ENCODE peak calls at places on chromosomes 3 and 15, in six cellular contexts. One of them, this sample, is unnamed.

GRCh38 chr3:128555098-128555825 is 62.3 kb upstream of the GATA2 start:
- DNase-seq in WTC11: peak
- DNase-seq in HCT116: no peak
- DNase-seq in H1: no peak
- DNase-seq in K562: no peak
- DNase-seq in HepG2: no peak
- DNase-seq in this sample: no peak

GRCh38 chr3:132659370-132660055 is at the start of gene ACAD11:
- DNase-seq in WTC11: peak
- DNase-seq in HCT116: peak
- DNase-seq in H1: no peak
- DNase-seq in K562: peak
- DNase-seq in HepG2: peak
- DNase-seq in this sample: peak

GRCh38 chr15:81256916-81257315 is 60.2 kb downstream of the IL16 start:
- DNase-seq in WTC11: no peak
- DNase-seq in HCT116: peak
- DNase-seq in H1: no peak
- DNase-seq in K562: no peak
- DNase-seq in HepG2: no peak
- DNase-seq in this sample: no peak

GRCh38 chr15:94205366-94205765 is 26.0 kb upstream of the MCTP2 start:
- DNase-seq in WTC11: no peak
- DNase-seq in HCT116: no peak
- DNase-seq in H1: no peak
- DNase-seq in K562: no peak
- DNase-seq in HepG2: no peak
- DNase-seq in this sample: no peak

GRCh38 chr3:102353804-102354203 is 81.0 kb upstream of the ZPLD1 start:
- DNase-seq in WTC11: no peak
- DNase-seq in HCT116: no peak
- DNase-seq in H1: no peak
- DNase-seq in K562: no peak
- DNase-seq in HepG2: no peak
- DNase-seq in this sample: no peak

GRCh38 chr3:152436707-152437615 is 168.2 kb downstream of the MBNL1 start:
- DNase-seq in WTC11: no peak
- DNase-seq in HCT116: no peak
- DNase-seq in H1: no peak
- DNase-seq in K562: no peak
- DNase-seq in HepG2: no peak
- DNase-seq in this sample: no peak

GRCh38 chr15:51024735-51025453 is 69.8 kb downstream of the TNFAIP8L3 start:
- DNase-seq in WTC11: no peak
- DNase-seq in HCT116: no peak
- DNase-seq in H1: no peak
- DNase-seq in K562: no peak
- DNase-seq in HepG2: no peak
- DNase-seq in this sample: no peak

GRCh38 chr3:143480306-143480852 is 360.8 kb downstream of the CHST2 start:
- DNase-seq in WTC11: no peak
- DNase-seq in HCT116: no peak
- DNase-seq in H1: no peak
- DNase-seq in K562: no peak
- DNase-seq in HepG2: no peak
- DNase-seq in this sample: no peak

GRCh38 chr3:69197922-69198540 is 75.6 kb upstream of the LMOD3 start:
- DNase-seq in WTC11: no peak
- DNase-seq in HCT116: no peak
- DNase-seq in H1: no peak
- DNase-seq in K562: no peak
- DNase-seq in HepG2: no peak
- DNase-seq in this sample: no peak

GRCh38 chr15:31360843-31361763 is 34.5 kb downstream of the KLF13 start:
- DNase-seq in WTC11: no peak
- DNase-seq in HCT116: no peak
- DNase-seq in H1: no peak
- DNase-seq in K562: no peak
- DNase-seq in HepG2: no peak
- DNase-seq in this sample: no peak

GRCh38 chr3:146469206-146470017 is at the start of gene PLSCR2:
- DNase-seq in WTC11: peak
- DNase-seq in HCT116: no peak
- DNase-seq in H1: no peak
- DNase-seq in K562: peak
- DNase-seq in HepG2: no peak
- DNase-seq in this sample: no peak

GRCh38 chr15:60002528-60003218 is 1.4 kb upstream of the FOXB1 start:
- DNase-seq in WTC11: no peak
- DNase-seq in HCT116: no peak
- DNase-seq in H1: no peak
- DNase-seq in K562: no peak
- DNase-seq in HepG2: no peak
- DNase-seq in this sample: no peak

DNA sequence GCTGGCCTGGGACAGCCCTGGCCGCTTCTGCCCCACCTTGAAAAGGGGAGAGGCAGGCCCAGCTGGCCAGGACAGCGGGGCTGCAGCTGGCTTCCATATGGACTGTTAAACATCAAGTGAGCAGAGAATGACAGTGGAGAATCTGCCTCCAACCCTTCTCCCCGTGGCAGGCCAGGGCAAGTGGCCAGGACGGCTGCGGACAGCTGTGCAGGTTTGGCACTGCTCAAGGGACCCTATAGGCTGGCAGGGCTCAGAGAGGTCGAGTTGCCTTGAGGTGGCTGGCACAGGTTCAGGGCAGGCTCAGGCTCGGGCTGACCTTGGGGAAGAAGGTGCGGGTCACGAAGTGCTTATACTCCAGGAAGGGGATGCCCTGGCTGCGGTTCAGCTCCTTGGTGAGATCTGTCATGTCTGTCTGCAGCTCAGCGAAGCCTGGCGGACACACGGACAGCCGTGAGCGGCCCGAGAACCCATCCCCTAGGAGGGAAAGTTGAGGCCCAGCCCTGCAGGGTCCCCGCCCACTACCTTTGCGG is 24.3 kb downstream of the H1-8 start:
- DNase-seq in WTC11: no peak
- DNase-seq in HCT116: no peak
- DNase-seq in H1: no peak
- DNase-seq in K562: no peak
- DNase-seq in HepG2: no peak
- DNase-seq in this sample: no peak
- TF ChIP-seq SP1 in WTC11: no peak
- TF ChIP-seq SP1 in HCT116: no peak
- TF ChIP-seq SP1 in H1: no peak
- TF ChIP-seq SP1 in K562: no peak
- TF ChIP-seq SP1 in HepG2: no peak
- TF ChIP-seq SP1 in this sample: no peak

DNA sequence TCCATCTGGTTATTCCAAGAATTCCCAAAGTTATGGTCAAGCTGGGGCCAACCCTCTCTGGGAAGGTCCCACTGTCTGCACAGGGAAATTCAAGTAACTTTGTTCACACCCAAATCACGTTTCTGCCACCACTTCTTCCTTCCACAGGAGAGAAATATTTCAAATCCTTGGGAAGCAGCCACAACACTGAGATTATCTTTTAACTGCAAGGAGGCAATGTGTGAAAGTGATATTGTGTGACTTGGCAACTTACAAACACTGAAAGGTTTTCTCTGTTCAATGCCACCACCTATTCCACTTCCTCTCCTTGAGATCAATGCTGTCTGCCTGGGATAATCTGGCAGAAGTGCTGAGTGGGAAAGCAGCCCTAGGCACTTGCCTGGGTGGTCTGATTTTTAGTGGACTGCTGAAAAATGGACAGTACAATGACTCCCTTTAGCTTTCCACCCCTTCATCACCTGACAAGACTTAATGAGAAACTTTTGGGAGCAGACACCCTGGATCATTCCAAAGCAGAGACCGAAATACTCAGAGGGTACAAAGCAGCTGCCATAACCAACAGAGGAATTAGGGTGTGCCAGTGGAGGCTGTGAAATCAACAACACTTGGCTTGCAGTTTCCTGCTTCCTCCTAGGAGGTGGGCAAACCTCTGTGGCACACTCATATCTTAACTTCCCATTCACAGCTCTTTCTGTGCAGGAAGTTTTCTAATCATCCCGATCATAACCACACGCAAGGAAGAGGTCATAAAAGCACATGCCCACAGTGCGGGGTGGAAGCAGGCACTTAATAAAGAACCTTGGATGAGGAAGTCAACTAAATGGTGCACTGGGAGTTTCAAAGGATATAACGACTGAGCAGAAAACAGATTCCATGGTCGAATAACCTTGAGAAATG is 5.4 kb downstream of the SCAMP2 start:
- DNase-seq in WTC11: no peak
- DNase-seq in HCT116: no peak
- DNase-seq in H1: no peak
- DNase-seq in K562: no peak
- DNase-seq in HepG2: no peak
- DNase-seq in this sample: no peak
- TF ChIP-seq SP1 in WTC11: no peak
- TF ChIP-seq SP1 in HCT116: no peak
- TF ChIP-seq SP1 in H1: no peak
- TF ChIP-seq SP1 in K562: no peak
- TF ChIP-seq SP1 in HepG2: no peak
- TF ChIP-seq SP1 in this sample: no peak

DNA sequence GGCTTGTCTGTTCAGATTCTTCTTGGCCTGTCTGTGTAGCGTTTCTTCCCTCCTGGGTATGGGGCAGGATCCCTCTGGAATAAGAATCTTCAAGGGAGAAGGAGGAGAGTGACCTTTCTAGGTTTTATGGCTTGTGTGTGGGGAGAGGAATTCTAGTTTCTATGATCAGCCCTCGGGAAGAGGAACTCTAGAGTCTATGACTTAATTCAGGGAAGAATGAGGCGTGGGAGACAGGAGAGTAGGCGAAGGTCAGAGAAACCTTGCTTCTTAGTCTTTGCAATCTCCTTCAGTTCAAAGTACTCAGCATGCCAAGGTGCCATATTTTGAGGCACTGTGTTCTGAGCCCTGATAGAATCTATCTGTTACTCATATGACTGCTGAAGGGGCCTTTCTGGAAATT is 99.2 kb upstream of the C3orf80 start:
- DNase-seq in WTC11: no peak
- DNase-seq in HCT116: no peak
- DNase-seq in H1: no peak
- DNase-seq in K562: no peak
- DNase-seq in HepG2: no peak
- DNase-seq in this sample: no peak
- TF ChIP-seq SP1 in WTC11: no peak
- TF ChIP-seq SP1 in HCT116: no peak
- TF ChIP-seq SP1 in H1: no peak
- TF ChIP-seq SP1 in K562: no peak
- TF ChIP-seq SP1 in HepG2: no peak
- TF ChIP-seq SP1 in this sample: no peak

DNA sequence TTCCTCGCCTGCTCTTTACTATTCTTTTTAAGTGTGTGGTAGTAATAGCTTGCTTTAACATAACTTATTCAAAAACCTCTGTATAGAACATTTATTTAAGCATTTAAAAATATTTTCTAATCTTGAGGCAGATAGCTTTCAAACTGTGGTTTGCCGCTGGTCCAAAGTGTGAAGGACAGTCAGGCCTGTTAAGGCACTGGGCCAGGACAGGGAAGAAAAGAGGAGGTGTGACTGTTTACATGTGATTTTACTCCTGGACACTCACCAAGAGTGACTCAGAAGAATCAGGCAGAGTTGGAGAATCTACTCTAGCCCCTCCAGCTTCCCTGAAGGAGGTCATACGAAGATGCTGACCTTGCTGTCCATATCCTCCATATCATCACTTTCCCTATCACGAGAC is 44.7 kb downstream of the CEP152 start:
- DNase-seq in WTC11: no peak
- DNase-seq in HCT116: no peak
- DNase-seq in H1: no peak
- DNase-seq in K562: no peak
- DNase-seq in HepG2: no peak
- DNase-seq in this sample: no peak
- TF ChIP-seq SP1 in WTC11: no peak
- TF ChIP-seq SP1 in HCT116: no peak
- TF ChIP-seq SP1 in H1: no peak
- TF ChIP-seq SP1 in K562: no peak
- TF ChIP-seq SP1 in HepG2: no peak
- TF ChIP-seq SP1 in this sample: no peak

GRCh38 chr15:85473455-85473854 is 93.1 kb downstream of the AKAP13 start:
- DNase-seq in WTC11: no peak
- DNase-seq in HCT116: no peak
- DNase-seq in H1: no peak
- DNase-seq in K562: no peak
- DNase-seq in HepG2: no peak
- DNase-seq in this sample: no peak
- TF ChIP-seq SP1 in WTC11: no peak
- TF ChIP-seq SP1 in HCT116: no peak
- TF ChIP-seq SP1 in H1: no peak
- TF ChIP-seq SP1 in K562: no peak
- TF ChIP-seq SP1 in HepG2: no peak
- TF ChIP-seq SP1 in this sample: no peak

GRCh38 chr3:107548601-107549000 is 25.8 kb downstream of the BBX start:
- DNase-seq in WTC11: no peak
- DNase-seq in HCT116: no peak
- DNase-seq in H1: no peak
- DNase-seq in K562: no peak
- DNase-seq in HepG2: no peak
- DNase-seq in this sample: no peak
- TF ChIP-seq SP1 in WTC11: no peak
- TF ChIP-seq SP1 in HCT116: no peak
- TF ChIP-seq SP1 in H1: no peak
- TF ChIP-seq SP1 in K562: no peak
- TF ChIP-seq SP1 in HepG2: no peak
- TF ChIP-seq SP1 in this sample: no peak

GRCh38 chr15:88467935-88468528 is 524 bp downstream of the MRPS11 start:
- DNase-seq in WTC11: no peak
- DNase-seq in HCT116: no peak
- DNase-seq in H1: no peak
- DNase-seq in K562: peak
- DNase-seq in HepG2: no peak
- DNase-seq in this sample: peak
- TF ChIP-seq SP1 in WTC11: no peak
- TF ChIP-seq SP1 in HCT116: no peak
- TF ChIP-seq SP1 in H1: no peak
- TF ChIP-seq SP1 in K562: no peak
- TF ChIP-seq SP1 in HepG2: no peak
- TF ChIP-seq SP1 in this sample: no peak

DNA sequence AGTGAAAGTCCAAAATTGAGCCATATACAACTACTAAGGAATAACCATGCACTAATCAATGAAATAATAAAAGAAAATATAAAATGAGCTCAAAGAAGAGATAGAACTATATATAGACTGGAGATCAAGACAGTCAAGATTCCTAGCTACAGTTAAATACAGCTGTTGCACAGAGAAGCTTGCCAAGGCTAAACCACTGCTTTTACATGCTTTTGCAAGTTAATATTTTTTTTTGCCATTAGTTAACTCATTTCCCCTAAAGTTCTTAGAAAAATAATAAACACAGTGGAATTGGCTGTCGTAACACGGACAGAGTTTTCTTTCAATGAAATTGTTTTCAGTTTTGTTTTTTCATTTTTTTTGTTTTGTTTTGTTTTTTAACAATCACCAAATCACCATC is 123.0 kb downstream of the VGLL3 start:
- DNase-seq in WTC11: no peak
- DNase-seq in HCT116: no peak
- DNase-seq in H1: no peak
- DNase-seq in K562: no peak
- DNase-seq in HepG2: no peak
- DNase-seq in this sample: no peak
- TF ChIP-seq SP1 in WTC11: no peak
- TF ChIP-seq SP1 in HCT116: no peak
- TF ChIP-seq SP1 in H1: no peak
- TF ChIP-seq SP1 in K562: no peak
- TF ChIP-seq SP1 in HepG2: no peak
- TF ChIP-seq SP1 in this sample: no peak

This sample was measured in HEK293T.